ENCODE peak calls at places on chromosome 12, in eight cellular contexts. D is tibial nerve, R is adrenal gland, E is IMR-90, J is sigmoid colon, T is stomach, P is HCT116, O is Peyer's patch. W is an unnamed sample. For H3K4me1, the result is how much of the 10 kb centered on the place peaks cover.

GRCh38 chr12:29616664-29617409 is 119.4 kb upstream of the OVCH1 start:
- DNase-seq in D (no peak), R (peak), E (peak), J (no peak), T (no peak), P (peak), O (no peak), W (no peak)

GRCh38 chr12:94875525-94875924 is 128.0 kb downstream of the NDUFA12 start:
- DNase-seq in D (no peak), R (no peak), E (no peak), J (no peak), T (no peak), P (peak), O (no peak), W (no peak)

GRCh38 chr12:87163122-87163521 is 866.1 kb downstream of the C12orf50 start:
- DNase-seq in D (no peak), R (no peak), E (no peak), J (no peak), T (no peak), P (no peak), O (no peak), W (no peak)

GRCh38 chr12:72219937-72220336 is 52.2 kb upstream of the TRHDE start:
- DNase-seq in D (no peak), R (no peak), E (no peak), J (no peak), T (no peak), P (no peak), O (no peak), W (no peak)

GRCh38 chr12:5428332-5429221 is 3.3 kb upstream of the NTF3 start:
- DNase-seq in D (no peak), R (no peak), E (peak), J (no peak), T (no peak), P (no peak), O (no peak), W (no peak)

GRCh38 chr12:46382425-46382973 is 9.9 kb upstream of the SLC38A2 start:
- DNase-seq in D (no peak), R (no peak), E (no peak), J (no peak), T (no peak), P (no peak), O (no peak), W (no peak)

GRCh38 chr12:120010661-120011230 is 21.7 kb downstream of the BICDL1 start:
- DNase-seq in D (no peak), R (no peak), E (no peak), J (no peak), T (no peak), P (no peak), O (no peak), W (no peak)

GRCh38 chr12:92784356-92784755 is 81.6 kb downstream of the PLEKHG7 start:
- DNase-seq in D (no peak), R (no peak), E (peak), J (no peak), T (no peak), P (no peak), O (no peak), W (no peak)

GRCh38 chr12:45590646-45591045 is 138.9 kb upstream of the ARID2 start:
- DNase-seq in D (no peak), R (no peak), E (no peak), J (no peak), T (no peak), P (no peak), O (no peak), W (no peak)

GRCh38 chr12:2084553-2085296 is 31.9 kb downstream of the CACNA1C start:
- DNase-seq in D (peak), R (peak), E (peak), J (no peak), T (no peak), P (no peak), O (no peak), W (no peak)

GRCh38 chr12:2083561-2083960 is 30.8 kb downstream of the CACNA1C start:
- DNase-seq in D (no peak), R (no peak), E (no peak), J (no peak), T (no peak), P (no peak), O (no peak), W (no peak)

GRCh38 chr12:20798561-20798960 is 11.9 kb upstream of the SLCO1B3 start:
- DNase-seq in D (peak), R (no peak), E (no peak), J (no peak), T (no peak), P (peak), O (no peak), W (no peak)

GRCh38 chr12:131117438-131118245 is 163.9 kb downstream of the ADGRD1 start:
- DNase-seq in D (no peak), R (no peak), E (no peak), J (peak), T (no peak), P (no peak), O (no peak), W (peak)

GRCh38 chr12:114982760-114983159 is 298.8 kb upstream of the TBX3 start:
- DNase-seq in D (no peak), R (no peak), E (no peak), J (no peak), T (no peak), P (no peak), O (no peak), W (no peak)

GRCh38 chr12:96020314-96021003 is 14.9 kb downstream of the LTA4H start:
- DNase-seq in D (no peak), R (no peak), E (no peak), J (no peak), T (no peak), P (no peak), O (no peak), W (no peak)
- H3K27ac ChIP-seq in D (no peak), R (no peak), E (no peak), J (no peak), T (no peak), P (no peak), O (no peak), W (no peak)

GRCh38 chr12:124917135-124917840 is 2.8 kb upstream of the UBC start:
- DNase-seq in D (peak), R (peak), E (peak), J (peak), T (peak), P (peak), O (peak), W (peak)
- TF ChIP-seq POLR2A in D (peak), R (peak), E (peak), J (peak), T (no peak), P (peak), O (peak), W (peak)

DNA sequence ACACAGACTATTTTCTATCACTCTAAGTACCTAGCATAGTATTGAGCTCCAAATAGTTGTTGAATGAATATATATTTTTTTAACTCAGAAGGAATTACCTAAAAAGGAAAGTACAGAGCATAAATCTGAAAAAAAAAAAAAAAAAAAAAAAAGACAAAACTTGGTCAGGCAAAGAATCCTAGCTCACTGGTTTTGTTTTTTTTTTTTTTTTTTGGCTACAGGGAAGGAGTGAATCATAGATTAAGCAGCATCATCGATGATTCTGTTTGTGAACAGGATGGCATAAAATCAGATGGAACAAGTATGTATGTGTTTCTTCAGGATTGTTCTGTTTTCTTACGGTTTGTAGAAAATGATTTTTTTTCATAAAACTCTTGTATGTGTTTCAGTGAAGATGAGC is 66.1 kb upstream of the BCAT1 start:
- DNase-seq in D (no peak), R (no peak), E (peak), J (no peak), T (no peak), P (no peak), O (no peak), W (no peak)
- H3K4me1 ChIP-seq in D (under half), R (under half), E (under half), J (under half), T (under half), P (under half), O (under half), W (under half)

GRCh38 chr12:124732275-124733075 is 131.2 kb downstream of the SCARB1 start:
- DNase-seq in D (no peak), R (no peak), E (no peak), J (no peak), T (no peak), P (no peak), O (no peak), W (no peak)
- H3K27ac ChIP-seq in D (no peak), R (no peak), E (no peak), J (peak), T (no peak), P (no peak), O (no peak), W (peak)

GRCh38 chr12:6632026-6632978 is 3.5 kb downstream of the LPAR5 start:
- DNase-seq in D (no peak), R (peak), E (no peak), J (no peak), T (no peak), P (no peak), O (no peak), W (no peak)

GRCh38 chr12:6630696-6631095 is 5.1 kb downstream of the LPAR5 start:
- DNase-seq in D (no peak), R (no peak), E (no peak), J (no peak), T (no peak), P (no peak), O (no peak), W (no peak)

GRCh38 chr12:6627598-6627997 is 8.2 kb downstream of the LPAR5 start:
- DNase-seq in D (no peak), R (no peak), E (no peak), J (no peak), T (no peak), P (no peak), O (no peak), W (no peak)

GRCh38 chr12:6635375-6635855 is 344 bp downstream of the LPAR5 start:
- DNase-seq in D (no peak), R (no peak), E (no peak), J (no peak), T (no peak), P (no peak), O (no peak), W (no peak)

GRCh38 chr12:6631549-6631961 is 4.2 kb downstream of the LPAR5 start:
- DNase-seq in D (no peak), R (no peak), E (no peak), J (no peak), T (peak), P (no peak), O (peak), W (no peak)
- TF ChIP-seq POLR2A in D (no peak), R (no peak), E (no peak), J (no peak), T (no peak), P (no peak), O (peak), W (no peak)

GRCh38 chr12:104478396-104479140 is 21.8 kb downstream of the CHST11 start:
- DNase-seq in D (no peak), R (peak), E (no peak), J (no peak), T (no peak), P (no peak), O (no peak), W (no peak)

GRCh38 chr12:104479141-104479662 is 22.5 kb downstream of the CHST11 start:
- DNase-seq in D (no peak), R (no peak), E (no peak), J (no peak), T (no peak), P (no peak), O (no peak), W (no peak)

GRCh38 chr12:104475269-104475668 is 18.5 kb downstream of the CHST11 start:
- DNase-seq in D (no peak), R (no peak), E (no peak), J (no peak), T (no peak), P (no peak), O (no peak), W (no peak)

GRCh38 chr12:104480012-104480411 is 23.3 kb downstream of the CHST11 start:
- DNase-seq in D (no peak), R (no peak), E (no peak), J (no peak), T (no peak), P (no peak), O (no peak), W (no peak)

GRCh38 chr12:104477812-104478388 is 21.2 kb downstream of the CHST11 start:
- DNase-seq in D (no peak), R (no peak), E (no peak), J (no peak), T (no peak), P (no peak), O (no peak), W (no peak)
- H3K4me1 ChIP-seq in D (under half), R (under half), E (under half), J (under half), T (under half), P (under half), O (under half), W (under half)

GRCh38 chr12:8642775-8643174 is 19.9 kb downstream of the MFAP5 start:
- DNase-seq in D (no peak), R (no peak), E (no peak), J (no peak), T (no peak), P (no peak), O (no peak), W (no peak)
- H3K27ac ChIP-seq in D (no peak), R (no peak), E (no peak), J (no peak), T (no peak), P (no peak), O (no peak), W (no peak)

GRCh38 chr12:65823481-65824313 is 586 bp upstream of the HMGA2 start:
- DNase-seq in D (no peak), R (peak), E (peak), J (peak), T (peak), P (peak), O (peak), W (peak)
- TF ChIP-seq POLR2A in D (no peak), R (no peak), E (peak), J (no peak), T (no peak), P (peak), O (no peak), W (no peak)

GRCh38 chr12:11753151-11753501 is 103.7 kb downstream of the ETV6 start:
- DNase-seq in D (no peak), R (no peak), E (no peak), J (no peak), T (no peak), P (no peak), O (no peak), W (no peak)

GRCh38 chr12:11755311-11755930 is 105.9 kb downstream of the ETV6 start:
- DNase-seq in D (no peak), R (no peak), E (peak), J (no peak), T (no peak), P (no peak), O (no peak), W (no peak)

GRCh38 chr12:11754256-11754655 is 104.8 kb downstream of the ETV6 start:
- DNase-seq in D (no peak), R (no peak), E (no peak), J (no peak), T (no peak), P (no peak), O (no peak), W (no peak)

GRCh38 chr12:11752403-11753150 is 103.1 kb downstream of the ETV6 start:
- DNase-seq in D (no peak), R (no peak), E (no peak), J (no peak), T (no peak), P (no peak), O (no peak), W (no peak)

GRCh38 chr12:11753826-11754225 is 104.4 kb downstream of the ETV6 start:
- DNase-seq in D (no peak), R (no peak), E (no peak), J (no peak), T (no peak), P (no peak), O (no peak), W (no peak)
- H3K4me1 ChIP-seq in D (under half), R (under half), E (under half), J (under half), T (under half), P (under half), O (under half), W (half or more)

GRCh38 chr12:63893170-63893569 is 48.7 kb downstream of the SRGAP1 start:
- DNase-seq in D (no peak), R (no peak), E (no peak), J (no peak), T (no peak), P (no peak), O (no peak), W (no peak)
- H3K27ac ChIP-seq in D (no peak), R (no peak), E (no peak), J (no peak), T (no peak), P (no peak), O (no peak), W (no peak)

W was measured in heart left ventricle.